ENCODE peak calls at places on chromosomes 4 and X, in ten cellular contexts. H is GM20000, G is psoas muscle, B is lower lobe of right lung, K is cardiac muscle cell, U is hepatocyte, C is HFF-Myc, P is AG09309, F is stomach, J is GM12865. S is an unnamed sample.

GRCh38 chr4:53490161-53490915 is 100.9 kb downstream of the LNX1 start:
- DNase-seq in H (no peak), G (no peak), B (no peak), K (peak), U (peak), C (peak), P (no peak), F (no peak), J (no peak), S (no peak)

GRCh38 chr4:140952709-140953108 is 180.6 kb downstream of the RNF150 start:
- DNase-seq in H (no peak), G (no peak), B (no peak), K (peak), U (no peak), C (no peak), P (no peak), F (no peak), J (no peak), S (no peak)

GRCh38 chr4:99186029-99186428 is 33.0 kb downstream of the ADH6 start:
- DNase-seq in H (no peak), G (no peak), B (no peak), K (no peak), U (no peak), C (no peak), P (no peak), F (no peak), J (no peak), S (no peak)

GRCh38 chr4:137707626-137708025 is 175.3 kb upstream of the PCDH18 start:
- DNase-seq in H (no peak), G (no peak), B (no peak), K (peak), U (no peak), C (peak), P (no peak), F (no peak), J (no peak), S (no peak)

GRCh38 chrX:93637591-93637990 is 35.8 kb downstream of the NAP1L3 start:
- DNase-seq in H (no peak), G (no peak), B (no peak), K (no peak), U (no peak), C (no peak), P (no peak), F (no peak), J (no peak), S (no peak)

GRCh38 chrX:44946771-44947170 is 73.8 kb downstream of the KDM6A start:
- DNase-seq in H (no peak), G (no peak), B (no peak), K (peak), U (no peak), C (no peak), P (no peak), F (no peak), J (no peak), S (no peak)

GRCh38 chrX:131741103-131741581 is 197.3 kb downstream of the OR13H1 start:
- DNase-seq in H (no peak), G (peak), B (no peak), K (no peak), U (no peak), C (no peak), P (no peak), F (peak), J (no peak), S (no peak)

GRCh38 chr4:2793578-2793919 is 664 bp downstream of the SH3BP2 start:
- DNase-seq in H (no peak), G (peak), B (peak), K (peak), U (peak), C (no peak), P (no peak), F (peak), J (peak), S (no peak)

GRCh38 chrX:49932786-49933185 is 10.4 kb downstream of the CLCN5 start:
- DNase-seq in H (no peak), G (no peak), B (no peak), K (no peak), U (no peak), C (no peak), P (no peak), F (no peak), J (no peak), S (no peak)

GRCh38 chrX:68455151-68455510 is 21.8 kb upstream of the OPHN1 start:
- DNase-seq in H (no peak), G (no peak), B (no peak), K (no peak), U (no peak), C (no peak), P (no peak), F (no peak), J (no peak), S (no peak)

GRCh38 chr4:76630748-76631147 is 195.7 kb downstream of the SHROOM3 start:
- DNase-seq in H (no peak), G (no peak), B (no peak), K (no peak), U (no peak), C (no peak), P (no peak), F (no peak), J (no peak), S (no peak)

GRCh38 chr4:184358521-184359232 is 115.7 kb downstream of the IRF2 start:
- DNase-seq in H (no peak), G (no peak), B (no peak), K (no peak), U (no peak), C (no peak), P (no peak), F (no peak), J (no peak), S (no peak)

GRCh38 chr4:141711211-141711610 is 74.8 kb downstream of the IL15 start:
- DNase-seq in H (no peak), G (no peak), B (no peak), K (peak), U (peak), C (no peak), P (peak), F (no peak), J (peak), S (no peak)

GRCh38 chrX:14028473-14028872 is 1.2 kb downstream of the GEMIN8 start:
- DNase-seq in H (peak), G (no peak), B (no peak), K (no peak), U (no peak), C (no peak), P (no peak), F (no peak), J (peak), S (no peak)

GRCh38 chr4:71411976-71412375 is 73.2 kb downstream of the SLC4A4 start:
- DNase-seq in H (no peak), G (no peak), B (no peak), K (peak), U (no peak), C (no peak), P (peak), F (no peak), J (no peak), S (no peak)

DNA sequence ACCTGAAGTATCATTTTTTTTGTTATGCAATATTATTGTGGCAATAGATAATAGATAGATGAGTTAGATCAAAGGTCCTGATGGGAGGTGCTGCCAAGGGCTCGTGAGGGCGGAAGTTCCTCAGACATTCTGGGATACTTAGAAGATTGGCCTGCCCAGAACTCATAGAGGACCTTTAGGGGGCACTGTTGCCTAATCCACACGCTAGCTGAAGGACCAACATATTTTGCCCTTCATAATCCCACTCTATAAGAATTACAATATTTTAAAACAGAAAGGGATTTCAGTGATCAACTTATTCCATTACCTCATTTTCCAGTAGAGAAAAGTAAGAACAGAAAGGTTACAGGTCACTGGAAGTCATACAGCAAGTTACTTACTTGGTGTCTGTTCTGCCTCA is 22.9 kb upstream of the COX7B2 start:
- DNase-seq in H (peak), G (no peak), B (no peak), K (peak), U (peak), C (peak), P (no peak), F (no peak), J (peak), S (no peak)
- TF ChIP-seq CTCF in H (peak), G (no peak), B (peak), K (peak), U (peak), C (peak), P (peak), F (no peak), J (peak), S (peak)

GRCh38 chr4:152456609-152457008 is 79.3 kb downstream of the FBXW7 start:
- DNase-seq in H (no peak), G (no peak), B (no peak), K (no peak), U (no peak), C (no peak), P (no peak), F (no peak), J (no peak), S (no peak)

GRCh38 chr4:152451496-152451895 is 84.4 kb downstream of the FBXW7 start:
- DNase-seq in H (no peak), G (no peak), B (no peak), K (no peak), U (no peak), C (no peak), P (no peak), F (no peak), J (no peak), S (no peak)

GRCh38 chr4:152459326-152459725 is 76.6 kb downstream of the FBXW7 start:
- DNase-seq in H (no peak), G (no peak), B (no peak), K (no peak), U (no peak), C (no peak), P (no peak), F (no peak), J (no peak), S (no peak)

GRCh38 chr4:152458801-152459302 is 77.0 kb downstream of the FBXW7 start:
- DNase-seq in H (no peak), G (no peak), B (no peak), K (peak), U (no peak), C (no peak), P (no peak), F (no peak), J (peak), S (peak)

DNA sequence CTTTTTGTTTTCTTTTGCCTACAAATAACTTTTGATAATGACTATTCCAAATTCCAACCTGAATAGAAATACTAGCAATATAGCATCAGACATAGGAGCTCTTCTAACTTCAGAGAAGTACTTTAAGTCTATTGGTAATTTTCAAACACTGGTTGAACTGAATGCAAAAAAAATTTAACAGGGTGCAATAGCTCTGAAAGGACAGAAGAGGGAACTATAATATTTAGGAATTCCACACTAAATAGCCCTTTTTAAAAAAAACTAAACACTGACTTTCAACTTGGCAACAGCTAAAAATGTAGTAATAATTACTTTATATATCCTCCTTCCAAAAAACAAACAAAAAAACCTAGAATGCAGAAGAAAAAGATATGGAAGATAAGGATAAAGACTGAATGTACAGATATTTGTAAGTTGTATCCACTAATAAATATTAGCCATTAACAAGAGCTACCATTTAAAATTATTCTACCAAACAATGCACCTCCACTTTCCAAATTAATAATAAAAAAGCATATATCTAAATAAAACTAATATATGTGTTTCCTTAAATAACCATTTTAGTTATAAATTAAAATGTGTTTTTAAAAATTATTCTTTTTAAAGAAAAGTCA is 81.4 kb downstream of the FBXW7 start:
- DNase-seq in H (peak), G (no peak), B (no peak), K (peak), U (peak), C (no peak), P (no peak), F (no peak), J (no peak), S (peak)
- TF ChIP-seq CTCF in H (peak), G (peak), B (peak), K (peak), U (peak), C (peak), P (peak), F (peak), J (peak), S (peak)

DNA sequence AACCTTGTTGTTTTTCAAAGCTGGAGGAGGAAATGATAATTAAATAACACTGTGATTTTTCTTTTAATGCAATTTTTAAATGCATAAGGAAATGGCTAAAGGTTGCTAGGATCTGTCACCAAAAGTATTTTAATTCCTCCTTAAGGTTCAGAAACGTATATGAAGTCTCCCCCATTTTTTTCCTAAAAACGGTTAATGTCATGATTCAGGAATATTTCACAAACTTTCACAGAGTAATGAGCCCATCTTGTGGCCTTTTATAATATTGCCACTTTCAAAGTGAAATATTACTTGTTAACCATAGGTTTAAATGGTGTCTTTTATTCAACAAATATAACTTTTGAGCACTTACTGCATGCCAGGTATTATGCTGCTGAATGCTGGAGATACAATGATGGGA is 99.5 kb upstream of the USP38 start:
- DNase-seq in H (no peak), G (no peak), B (no peak), K (peak), U (no peak), C (no peak), P (no peak), F (no peak), J (no peak), S (no peak)
- TF ChIP-seq CTCF in H (no peak), G (peak), B (peak), K (peak), U (peak), C (no peak), P (peak), F (no peak), J (no peak), S (no peak)

DNA sequence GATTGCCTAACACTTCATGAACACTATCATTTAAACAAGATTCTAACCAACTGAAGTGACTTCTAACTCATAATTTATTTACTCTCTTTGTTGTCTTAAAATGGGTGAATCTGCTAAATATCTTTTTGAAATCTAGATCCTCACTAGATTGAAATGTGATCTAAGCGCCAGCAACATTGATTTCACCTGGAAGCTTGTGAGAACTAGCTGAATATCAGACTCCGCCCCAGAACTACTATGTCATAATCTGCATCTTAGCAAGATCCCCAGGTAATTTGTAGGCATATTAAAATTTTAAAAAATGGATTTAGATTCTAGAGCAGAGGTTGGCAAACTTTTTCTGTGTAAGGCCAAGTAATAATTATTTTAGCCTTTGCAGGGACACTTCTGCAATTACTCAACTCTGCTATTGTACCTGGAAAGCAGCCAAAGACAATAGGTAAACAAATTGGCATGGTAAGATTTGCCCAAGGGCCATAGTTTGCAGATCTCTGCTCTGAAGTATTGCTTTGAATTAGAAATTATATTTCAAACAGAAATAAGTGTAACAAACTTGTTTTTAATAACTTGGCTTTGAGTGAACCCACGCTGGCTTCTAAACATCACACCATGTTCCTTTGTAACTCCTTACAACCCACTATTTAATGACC is 121.5 kb downstream of the REELD1 start:
- DNase-seq in H (no peak), G (no peak), B (no peak), K (no peak), U (no peak), C (no peak), P (no peak), F (no peak), J (no peak), S (no peak)
- TF ChIP-seq CTCF in H (no peak), G (no peak), B (no peak), K (no peak), U (no peak), C (no peak), P (no peak), F (no peak), J (no peak), S (no peak)

GRCh38 chrX:35382966-35383365 is 415.2 kb upstream of the MAGEB16 start:
- DNase-seq in H (no peak), G (no peak), B (no peak), K (no peak), U (no peak), C (no peak), P (no peak), F (no peak), J (no peak), S (no peak)

GRCh38 chrX:35380808-35381700 is 417.1 kb upstream of the MAGEB16 start:
- DNase-seq in H (peak), G (no peak), B (no peak), K (peak), U (peak), C (no peak), P (no peak), F (no peak), J (peak), S (peak)
- TF ChIP-seq CTCF in H (peak), G (peak), B (peak), K (peak), U (peak), C (peak), P (peak), F (peak), J (peak), S (peak)

GRCh38 chr4:178063568-178063967 is 621.3 kb upstream of the AGA start:
- DNase-seq in H (no peak), G (no peak), B (no peak), K (no peak), U (no peak), C (no peak), P (no peak), F (no peak), J (no peak), S (no peak)
- TF ChIP-seq CTCF in H (no peak), G (no peak), B (no peak), K (no peak), U (no peak), C (no peak), P (no peak), F (no peak), J (no peak), S (no peak)